ENCODE peak calls at places on chromosomes 7 and 10, in eight cellular contexts. One of them, this sample, is unnamed.

GRCh38 chr10:89426230-89426868 is 12.0 kb downstream of the IFIT5 start:
- DNase-seq in neural progenitor cell: peak; percentile 60
- DNase-seq in upper lobe of right lung: no peak
- DNase-seq in stomach: no peak
- DNase-seq in HL-60: no peak
- DNase-seq in IMR-90: peak; percentile 75
- DNase-seq in MM.1S: peak; percentile 60
- DNase-seq in body of pancreas: peak; percentile 39
- DNase-seq in this sample: no peak

GRCh38 chr7:82704121-82704520 is 260.5 kb upstream of the CACNA2D1 start:
- DNase-seq in body of pancreas: no peak
- DNase-seq in IMR-90: no peak
- DNase-seq in stomach: no peak
- DNase-seq in neural progenitor cell: no peak
- DNase-seq in HL-60: no peak
- DNase-seq in MM.1S: no peak
- DNase-seq in upper lobe of right lung: no peak
- DNase-seq in this sample: no peak

GRCh38 chr7:138338361-138338760 is 121.7 kb upstream of the TRIM24 start:
- DNase-seq in stomach: peak; percentile 77
- DNase-seq in HL-60: no peak
- DNase-seq in upper lobe of right lung: no peak
- DNase-seq in body of pancreas: peak; percentile 50
- DNase-seq in IMR-90: no peak
- DNase-seq in MM.1S: no peak
- DNase-seq in neural progenitor cell: no peak
- DNase-seq in this sample: no peak

GRCh38 chr10:130250127-130250526 is 113.9 kb downstream of the GLRX3 start:
- DNase-seq in HL-60: no peak
- DNase-seq in stomach: no peak
- DNase-seq in MM.1S: no peak
- DNase-seq in neural progenitor cell: no peak
- DNase-seq in IMR-90: no peak
- DNase-seq in upper lobe of right lung: no peak
- DNase-seq in body of pancreas: no peak
- DNase-seq in this sample: no peak

GRCh38 chr10:95247200-95247880 is 43.5 kb downstream of the PDLIM1 start:
- DNase-seq in IMR-90: peak; percentile 95
- DNase-seq in upper lobe of right lung: no peak
- DNase-seq in body of pancreas: no peak
- DNase-seq in MM.1S: peak; percentile 46
- DNase-seq in HL-60: no peak
- DNase-seq in stomach: no peak
- DNase-seq in neural progenitor cell: no peak
- DNase-seq in this sample: no peak

GRCh38 chr7:132755538-132756481 is 179.5 kb upstream of the PLXNA4 start:
- DNase-seq in body of pancreas: peak; percentile 37
- DNase-seq in upper lobe of right lung: no peak
- DNase-seq in MM.1S: no peak
- DNase-seq in IMR-90: no peak
- DNase-seq in HL-60: no peak
- DNase-seq in neural progenitor cell: no peak
- DNase-seq in stomach: no peak
- DNase-seq in this sample: peak; percentile 64

GRCh38 chr7:101644879-101645278 is 15.8 kb upstream of the MYL10 start:
- DNase-seq in stomach: peak; percentile 44
- DNase-seq in IMR-90: no peak
- DNase-seq in neural progenitor cell: no peak
- DNase-seq in body of pancreas: no peak
- DNase-seq in upper lobe of right lung: no peak
- DNase-seq in MM.1S: no peak
- DNase-seq in HL-60: no peak
- DNase-seq in this sample: no peak

GRCh38 chr7:31116615-31117014 is 64.5 kb downstream of the ADCYAP1R1 start:
- DNase-seq in MM.1S: no peak
- DNase-seq in body of pancreas: no peak
- DNase-seq in neural progenitor cell: no peak
- DNase-seq in HL-60: no peak
- DNase-seq in stomach: no peak
- DNase-seq in IMR-90: no peak
- DNase-seq in upper lobe of right lung: no peak
- DNase-seq in this sample: no peak

GRCh38 chr7:895451-896052 is 19.2 kb downstream of the GET4 start:
- DNase-seq in upper lobe of right lung: no peak
- DNase-seq in HL-60: no peak
- DNase-seq in MM.1S: no peak
- DNase-seq in IMR-90: no peak
- DNase-seq in body of pancreas: no peak
- DNase-seq in neural progenitor cell: no peak
- DNase-seq in stomach: no peak
- DNase-seq in this sample: no peak

GRCh38 chr7:99624487-99624886 is 7.7 kb downstream of the ZSCAN25 start:
- DNase-seq in body of pancreas: no peak
- DNase-seq in stomach: no peak
- DNase-seq in IMR-90: no peak
- DNase-seq in MM.1S: no peak
- DNase-seq in upper lobe of right lung: no peak
- DNase-seq in neural progenitor cell: no peak
- DNase-seq in HL-60: no peak
- DNase-seq in this sample: no peak

GRCh38 chr7:33196194-33196593 is 66.8 kb downstream of the BBS9 start:
- DNase-seq in body of pancreas: no peak
- DNase-seq in neural progenitor cell: no peak
- DNase-seq in MM.1S: no peak
- DNase-seq in HL-60: no peak
- DNase-seq in upper lobe of right lung: no peak
- DNase-seq in stomach: no peak
- DNase-seq in IMR-90: peak; percentile 8
- DNase-seq in this sample: no peak

GRCh38 chr10:29646238-29646902 is 11.6 kb upstream of the SVIL start:
- DNase-seq in upper lobe of right lung: no peak
- DNase-seq in body of pancreas: no peak
- DNase-seq in stomach: no peak
- DNase-seq in MM.1S: no peak
- DNase-seq in IMR-90: peak; percentile 36
- DNase-seq in HL-60: no peak
- DNase-seq in neural progenitor cell: peak; percentile 33
- DNase-seq in this sample: no peak

GRCh38 chr7:24082826-24083225 is 201.2 kb upstream of the NPY start:
- DNase-seq in stomach: no peak
- DNase-seq in HL-60: no peak
- DNase-seq in body of pancreas: no peak
- DNase-seq in upper lobe of right lung: no peak
- DNase-seq in MM.1S: no peak
- DNase-seq in IMR-90: no peak
- DNase-seq in neural progenitor cell: no peak
- DNase-seq in this sample: no peak

GRCh38 chr10:103643381-103643780 is 149.9 kb downstream of the NEURL1 start:
- DNase-seq in upper lobe of right lung: no peak
- DNase-seq in HL-60: no peak
- DNase-seq in stomach: no peak
- DNase-seq in neural progenitor cell: no peak
- DNase-seq in body of pancreas: no peak
- DNase-seq in MM.1S: no peak
- DNase-seq in IMR-90: peak; percentile 52
- DNase-seq in this sample: no peak

GRCh38 chr7:2210551-2211258 is 22.0 kb downstream of the MAD1L1 start:
- DNase-seq in HL-60: no peak
- DNase-seq in upper lobe of right lung: peak; percentile 49
- DNase-seq in body of pancreas: no peak
- DNase-seq in MM.1S: no peak
- DNase-seq in neural progenitor cell: no peak
- DNase-seq in stomach: no peak
- DNase-seq in IMR-90: no peak
- DNase-seq in this sample: no peak

GRCh38 chr7:45143616-45144015 is 14.0 kb upstream of the RAMP3 start:
- DNase-seq in HL-60: no peak
- DNase-seq in IMR-90: peak; percentile 54
- DNase-seq in MM.1S: no peak
- DNase-seq in stomach: no peak
- DNase-seq in upper lobe of right lung: no peak
- DNase-seq in neural progenitor cell: no peak
- DNase-seq in body of pancreas: no peak
- DNase-seq in this sample: no peak

GRCh38 chr7:149280151-149280550 is 18.2 kb downstream of the ZNF783 start:
- DNase-seq in body of pancreas: no peak
- DNase-seq in upper lobe of right lung: no peak
- DNase-seq in stomach: no peak
- DNase-seq in neural progenitor cell: no peak
- DNase-seq in MM.1S: no peak
- DNase-seq in HL-60: no peak
- DNase-seq in IMR-90: no peak
- DNase-seq in this sample: no peak
- H3K27ac ChIP-seq in body of pancreas: no peak overlapping the region
- H3K27ac ChIP-seq in upper lobe of right lung: no peak overlapping the region
- H3K27ac ChIP-seq in stomach: no peak overlapping the region
- H3K27ac ChIP-seq in neural progenitor cell: no peak overlapping the region
- H3K27ac ChIP-seq in MM.1S: no peak overlapping the region
- H3K27ac ChIP-seq in HL-60: no peak overlapping the region
- H3K27ac ChIP-seq in IMR-90: no peak overlapping the region
- H3K27ac ChIP-seq in this sample: no peak overlapping the region

GRCh38 chr7:151735854-151736402 is 141.0 kb downstream of the PRKAG2 start:
- DNase-seq in MM.1S: no peak
- DNase-seq in HL-60: no peak
- DNase-seq in upper lobe of right lung: no peak
- DNase-seq in IMR-90: no peak
- DNase-seq in neural progenitor cell: peak; percentile 58
- DNase-seq in body of pancreas: no peak
- DNase-seq in stomach: no peak
- DNase-seq in this sample: no peak

GRCh38 chr7:151736403-151736909 is 140.5 kb downstream of the PRKAG2 start:
- DNase-seq in body of pancreas: peak; percentile 69
- DNase-seq in upper lobe of right lung: no peak
- DNase-seq in stomach: peak; percentile 44
- DNase-seq in IMR-90: peak; percentile 96
- DNase-seq in neural progenitor cell: peak; percentile 65
- DNase-seq in HL-60: no peak
- DNase-seq in MM.1S: no peak
- DNase-seq in this sample: no peak

GRCh38 chr7:151732292-151732691 is 144.6 kb downstream of the PRKAG2 start:
- DNase-seq in neural progenitor cell: no peak
- DNase-seq in MM.1S: no peak
- DNase-seq in HL-60: no peak
- DNase-seq in body of pancreas: no peak
- DNase-seq in stomach: no peak
- DNase-seq in upper lobe of right lung: no peak
- DNase-seq in IMR-90: no peak
- DNase-seq in this sample: no peak

GRCh38 chr7:151732834-151733585 is 143.9 kb downstream of the PRKAG2 start:
- DNase-seq in stomach: no peak
- DNase-seq in body of pancreas: no peak
- DNase-seq in HL-60: no peak
- DNase-seq in IMR-90: peak; percentile 36
- DNase-seq in neural progenitor cell: no peak
- DNase-seq in upper lobe of right lung: no peak
- DNase-seq in MM.1S: no peak
- DNase-seq in this sample: no peak

GRCh38 chr7:151735186-151735853 is 141.6 kb downstream of the PRKAG2 start:
- DNase-seq in neural progenitor cell: no peak
- DNase-seq in upper lobe of right lung: no peak
- DNase-seq in IMR-90: no peak
- DNase-seq in body of pancreas: no peak
- DNase-seq in stomach: no peak
- DNase-seq in HL-60: no peak
- DNase-seq in MM.1S: no peak
- DNase-seq in this sample: no peak
- H3K27ac ChIP-seq in neural progenitor cell: no peak overlapping the region
- H3K27ac ChIP-seq in upper lobe of right lung: no peak overlapping the region
- H3K27ac ChIP-seq in IMR-90: peak overlapping the region; percentile 77
- H3K27ac ChIP-seq in body of pancreas: no peak overlapping the region
- H3K27ac ChIP-seq in stomach: peak overlapping the region; percentile 58
- H3K27ac ChIP-seq in HL-60: no peak overlapping the region
- H3K27ac ChIP-seq in MM.1S: no peak overlapping the region
- H3K27ac ChIP-seq in this sample: no peak overlapping the region

GRCh38 chr7:51276091-51276605 is 40.5 kb downstream of the COBL start:
- DNase-seq in body of pancreas: no peak
- DNase-seq in neural progenitor cell: no peak
- DNase-seq in MM.1S: no peak
- DNase-seq in stomach: no peak
- DNase-seq in IMR-90: no peak
- DNase-seq in upper lobe of right lung: peak; percentile 54
- DNase-seq in HL-60: no peak
- DNase-seq in this sample: no peak

GRCh38 chr7:51275532-51275931 is 41.1 kb downstream of the COBL start:
- DNase-seq in IMR-90: no peak
- DNase-seq in MM.1S: no peak
- DNase-seq in neural progenitor cell: no peak
- DNase-seq in upper lobe of right lung: peak; percentile 43
- DNase-seq in HL-60: no peak
- DNase-seq in body of pancreas: no peak
- DNase-seq in stomach: no peak
- DNase-seq in this sample: no peak

GRCh38 chr7:51273360-51273759 is 43.2 kb downstream of the COBL start:
- DNase-seq in MM.1S: no peak
- DNase-seq in neural progenitor cell: no peak
- DNase-seq in stomach: no peak
- DNase-seq in body of pancreas: no peak
- DNase-seq in upper lobe of right lung: no peak
- DNase-seq in HL-60: no peak
- DNase-seq in IMR-90: no peak
- DNase-seq in this sample: no peak

GRCh38 chr7:51274001-51274400 is 42.6 kb downstream of the COBL start:
- DNase-seq in HL-60: no peak
- DNase-seq in upper lobe of right lung: peak; percentile 56
- DNase-seq in IMR-90: no peak
- DNase-seq in neural progenitor cell: no peak
- DNase-seq in body of pancreas: no peak
- DNase-seq in MM.1S: no peak
- DNase-seq in stomach: no peak
- DNase-seq in this sample: no peak

DNA sequence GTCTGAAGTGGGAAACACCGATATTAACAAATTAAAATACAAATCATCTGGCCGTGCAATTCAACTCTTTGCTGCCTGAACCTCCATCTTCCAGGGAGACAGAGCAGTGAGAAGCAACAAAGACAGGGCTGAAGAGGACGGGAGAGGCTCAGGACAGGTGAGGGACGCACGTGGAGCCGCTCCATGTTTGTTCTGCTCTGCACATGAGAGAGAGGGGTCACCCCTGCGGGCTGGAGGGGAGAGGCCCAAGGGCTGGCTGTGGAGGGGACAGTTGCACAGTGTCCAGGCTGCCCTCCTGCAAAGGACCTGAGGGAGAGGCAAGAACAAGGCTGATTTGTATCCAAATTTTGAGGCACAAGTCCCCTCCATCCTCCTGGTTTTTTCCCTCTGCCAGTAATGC is 41.7 kb downstream of the COBL start:
- DNase-seq in MM.1S: no peak
- DNase-seq in upper lobe of right lung: peak; percentile 43
- DNase-seq in HL-60: no peak
- DNase-seq in stomach: no peak
- DNase-seq in body of pancreas: no peak
- DNase-seq in neural progenitor cell: no peak
- DNase-seq in IMR-90: no peak
- DNase-seq in this sample: no peak
- H3K27ac ChIP-seq in MM.1S: no peak overlapping the region
- H3K27ac ChIP-seq in upper lobe of right lung: no peak overlapping the region
- H3K27ac ChIP-seq in HL-60: no peak overlapping the region
- H3K27ac ChIP-seq in stomach: no peak overlapping the region
- H3K27ac ChIP-seq in body of pancreas: peak overlapping the region; percentile 23
- H3K27ac ChIP-seq in neural progenitor cell: no peak overlapping the region
- H3K27ac ChIP-seq in IMR-90: no peak overlapping the region
- H3K27ac ChIP-seq in this sample: peak overlapping the region; percentile 98

GRCh38 chr7:96377399-96377798 is 55.5 kb upstream of the SLC25A13 start:
- DNase-seq in IMR-90: no peak
- DNase-seq in HL-60: no peak
- DNase-seq in MM.1S: no peak
- DNase-seq in body of pancreas: no peak
- DNase-seq in neural progenitor cell: no peak
- DNase-seq in upper lobe of right lung: no peak
- DNase-seq in stomach: no peak
- DNase-seq in this sample: no peak

GRCh38 chr7:96380111-96380512 is 58.2 kb upstream of the SLC25A13 start:
- DNase-seq in neural progenitor cell: peak; percentile 16
- DNase-seq in stomach: no peak
- DNase-seq in MM.1S: no peak
- DNase-seq in IMR-90: no peak
- DNase-seq in HL-60: no peak
- DNase-seq in body of pancreas: no peak
- DNase-seq in upper lobe of right lung: peak; percentile 22
- DNase-seq in this sample: no peak
- H3K27ac ChIP-seq in neural progenitor cell: no peak overlapping the region
- H3K27ac ChIP-seq in stomach: no peak overlapping the region
- H3K27ac ChIP-seq in MM.1S: no peak overlapping the region
- H3K27ac ChIP-seq in IMR-90: no peak overlapping the region
- H3K27ac ChIP-seq in HL-60: no peak overlapping the region
- H3K27ac ChIP-seq in body of pancreas: no peak overlapping the region
- H3K27ac ChIP-seq in upper lobe of right lung: no peak overlapping the region
- H3K27ac ChIP-seq in this sample: no peak overlapping the region

This sample was measured in substantia nigra.